ENCODE peak calls at places on chromosomes 1 and 21, in five cellular contexts. T, A, X, Y and N are unnamed samples.

GRCh38 chr1:11790880-11791715 is 14.7 kb downstream of the MTHFR start:
- DNase-seq in T (no peak), A (peak; percentile 82), X (peak; percentile 82), Y (peak; percentile 97), N (no peak)

GRCh38 chr1:227395391-227396028 is 77.2 kb upstream of the CDC42BPA start:
- DNase-seq in T (no peak), A (no peak), X (no peak), Y (no peak), N (no peak)

GRCh38 chr1:214248294-214249082 is 32.5 kb upstream of the SMYD2 start:
- DNase-seq in T (no peak), A (no peak), X (no peak), Y (no peak), N (no peak)

GRCh38 chr1:101592861-101593260 is 356.0 kb downstream of the S1PR1 start:
- DNase-seq in T (no peak), A (peak; percentile 23), X (no peak), Y (no peak), N (no peak)

GRCh38 chr1:246181244-246181643 is 325.8 kb downstream of the SMYD3 start:
- DNase-seq in T (no peak), A (no peak), X (no peak), Y (no peak), N (no peak)

GRCh38 chr1:176073524-176074157 is 133.4 kb downstream of the COP1 start:
- DNase-seq in T (peak; percentile 68), A (peak; percentile 75), X (peak; percentile 85), Y (peak; percentile 67), N (no peak)

GRCh38 chr1:65001238-65001792 is 35.0 kb upstream of the JAK1 start:
- DNase-seq in T (no peak), A (peak; percentile 73), X (peak; percentile 46), Y (peak; percentile 89), N (peak; percentile 32)

GRCh38 chr1:43783671-43784205 is 76.4 kb downstream of the ST3GAL3 start:
- DNase-seq in T (peak; percentile 18), A (no peak), X (no peak), Y (no peak), N (no peak)

GRCh38 chr1:230832466-230832865 is 35.9 kb downstream of the C1orf198 start:
- DNase-seq in T (no peak), A (no peak), X (no peak), Y (no peak), N (no peak)

GRCh38 chr1:53619088-53619810 is 119.7 kb downstream of the GLIS1 start:
- DNase-seq in T (no peak), A (no peak), X (no peak), Y (no peak), N (no peak)

GRCh38 chr21:46069166-46069565 is 28.7 kb upstream of the COL6A2 start:
- DNase-seq in T (no peak), A (no peak), X (no peak), Y (no peak), N (no peak)

GRCh38 chr1:38508272-38508671 is 351.3 kb downstream of the RRAGC start:
- DNase-seq in T (no peak), A (no peak), X (no peak), Y (no peak), N (no peak)

GRCh38 chr1:1554926-1555915 is 14.8 kb upstream of the TMEM240 start:
- DNase-seq in T (peak; percentile 87), A (peak; percentile 86), X (no peak), Y (no peak), N (no peak)

GRCh38 chr21:36656138-36656537 is 42.8 kb upstream of the SIM2 start:
- DNase-seq in T (no peak), A (no peak), X (no peak), Y (no peak), N (no peak)

GRCh38 chr1:116329524-116330341 is 43.3 kb upstream of the ATP1A1 start:
- DNase-seq in T (no peak), A (no peak), X (no peak), Y (no peak), N (no peak)

GRCh38 chr1:61157420-61157987 is 75.1 kb downstream of the NFIA start:
- DNase-seq in T (no peak), A (peak; percentile 77), X (no peak), Y (no peak), N (no peak)

GRCh38 chr1:53067886-53068285 is 5.9 kb downstream of the PODN start:
- DNase-seq in T (no peak), A (no peak), X (no peak), Y (no peak), N (no peak)

GRCh38 chr1:85850238-85850637 is 142.0 kb upstream of the ZNHIT6 start:
- DNase-seq in T (no peak), A (peak; percentile 84), X (no peak), Y (no peak), N (no peak)

GRCh38 chr1:147630447-147630846 is 39.9 kb downstream of the ACP6 start:
- DNase-seq in T (peak; percentile 33), A (no peak), X (no peak), Y (no peak), N (peak; percentile 37)

GRCh38 chr1:174174461-174175329 is 15.4 kb downstream of the RABGAP1L start:
- DNase-seq in T (no peak), A (no peak), X (no peak), Y (no peak), N (no peak)

GRCh38 chr1:44924835-44925464 is 61.4 kb downstream of the EIF2B3 start:
- DNase-seq in T (no peak), A (peak; percentile 87), X (peak; percentile 17), Y (no peak), N (no peak)

GRCh38 chr1:36369472-36369871 is 16.3 kb downstream of the STK40 start:
- DNase-seq in T (no peak), A (no peak), X (no peak), Y (no peak), N (no peak)

GRCh38 chr1:229508823-229509337 is 739 bp upstream of the NUP133 start:
- DNase-seq in T (no peak), A (no peak), X (no peak), Y (no peak), N (no peak)

GRCh38 chr1:37797750-37798345 is 4.2 kb downstream of the MANEAL start:
- DNase-seq in T (no peak), A (peak; percentile 57), X (no peak), Y (no peak), N (no peak)

GRCh38 chr1:117942293-117942692 is 12.8 kb downstream of the WDR3 start:
- DNase-seq in T (no peak), A (no peak), X (no peak), Y (no peak), N (no peak)

GRCh38 chr1:204166237-204166636 is at the start of gene REN:
- DNase-seq in T (no peak), A (no peak), X (no peak), Y (no peak), N (no peak)

DNA sequence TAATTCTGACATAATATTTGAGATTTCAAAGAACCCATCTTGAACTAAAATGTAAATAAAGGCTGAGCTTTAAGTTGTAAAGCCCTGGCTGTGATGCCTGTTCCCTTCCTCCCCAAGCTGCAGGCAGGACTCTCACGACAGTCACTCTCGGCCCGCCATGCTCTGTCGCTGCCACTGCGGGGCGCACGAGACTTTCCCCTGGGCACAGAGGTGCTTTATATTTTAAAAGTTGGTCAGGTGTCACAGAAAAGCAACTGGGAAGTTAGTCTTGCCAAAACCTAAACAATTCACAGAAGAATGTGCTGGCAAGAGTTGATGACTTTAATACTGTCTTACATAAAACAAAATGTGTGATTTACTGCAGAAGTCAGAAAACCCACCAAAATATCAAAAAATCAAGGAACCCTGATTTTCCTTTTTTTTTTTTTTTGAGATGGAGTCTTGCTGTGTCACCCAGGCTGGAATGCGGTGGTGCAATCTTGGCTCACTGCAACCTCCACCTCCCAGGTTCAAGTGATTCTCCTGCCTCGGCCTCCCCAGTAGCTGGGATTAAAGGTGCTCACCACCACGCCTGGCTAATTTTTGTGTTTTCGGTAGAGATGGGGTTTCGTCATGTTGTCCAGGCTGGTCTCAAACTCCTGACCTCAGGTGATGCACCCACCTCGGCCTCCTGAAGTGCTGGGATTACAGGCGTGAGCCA is 10.7 kb downstream of the LRRC47 start:
- DNase-seq in T (no peak), A (no peak), X (peak; percentile 53), Y (no peak), N (peak; percentile 67)
- TF ChIP-seq CTCF in T (peak; percentile 13), A (peak; percentile 53), X (no peak), Y (no peak), N (peak; percentile 43)

DNA sequence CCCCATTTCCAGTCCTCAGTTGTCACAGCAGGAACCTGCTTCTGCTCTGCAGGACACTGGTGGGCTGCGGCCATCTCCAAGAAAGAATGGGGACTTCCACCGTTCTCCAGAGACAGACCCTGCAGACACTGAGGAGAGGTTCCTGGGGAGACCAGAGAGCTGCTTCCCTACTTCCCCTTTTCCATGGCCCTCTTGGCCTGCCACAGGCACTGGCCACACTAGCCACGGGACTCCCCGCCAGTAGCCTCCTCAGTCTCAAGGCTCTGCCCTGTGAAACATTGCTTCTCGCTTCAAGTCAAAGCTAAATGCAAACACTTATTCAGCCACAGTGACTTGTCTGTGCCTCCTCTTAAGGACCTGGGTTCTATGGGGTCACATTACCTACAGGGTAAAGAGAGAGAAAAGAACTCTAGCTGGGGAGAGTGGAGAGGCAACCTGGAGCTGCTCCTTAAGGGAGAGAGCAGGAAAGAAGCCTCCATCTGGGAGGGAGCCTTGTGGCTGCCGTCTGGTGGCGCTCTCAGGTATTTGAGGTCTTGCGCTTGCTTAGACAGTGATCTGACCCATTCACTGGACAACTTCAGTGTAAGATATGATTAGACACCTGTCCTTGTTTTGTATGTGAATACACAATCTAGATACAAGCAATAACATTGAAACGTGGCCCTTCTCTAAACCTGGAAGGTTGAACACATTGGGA is 5.4 kb upstream of the SLAMF8 start:
- DNase-seq in T (no peak), A (no peak), X (no peak), Y (no peak), N (peak; percentile 78)
- TF ChIP-seq CTCF in T (no peak), A (no peak), X (no peak), Y (no peak), N (peak; percentile 69)

GRCh38 chr1:110221119-110221518 is 11.0 kb downstream of the KCNC4 start:
- DNase-seq in T (no peak), A (no peak), X (no peak), Y (no peak), N (no peak)

GRCh38 chr1:110216844-110217444 is 6.8 kb downstream of the KCNC4 start:
- DNase-seq in T (no peak), A (no peak), X (no peak), Y (no peak), N (no peak)

GRCh38 chr1:110218137-110218536 is 8.0 kb downstream of the KCNC4 start:
- DNase-seq in T (no peak), A (no peak), X (no peak), Y (no peak), N (no peak)

GRCh38 chr1:110220324-110220723 is 10.2 kb downstream of the KCNC4 start:
- DNase-seq in T (no peak), A (no peak), X (no peak), Y (no peak), N (no peak)

DNA sequence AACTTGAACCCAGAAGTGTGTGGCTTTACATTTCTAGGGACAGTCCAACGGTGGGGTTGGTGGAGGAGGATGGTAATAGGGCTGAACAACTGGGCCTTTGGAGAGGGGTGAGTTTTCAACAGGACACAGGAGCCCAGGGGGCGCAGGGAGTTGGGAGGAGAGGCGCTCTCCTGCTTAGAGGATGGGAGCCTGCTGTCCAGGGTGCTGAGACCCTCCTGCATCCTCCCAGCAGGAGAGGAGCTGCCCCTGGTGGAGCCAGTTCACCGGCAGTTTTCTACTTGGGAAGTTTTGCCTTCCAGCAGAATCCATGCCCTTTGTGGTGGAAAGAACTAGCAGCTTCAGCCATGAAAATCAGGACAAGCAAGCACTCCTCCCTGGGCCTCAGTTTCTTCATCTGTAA is 8.6 kb downstream of the KCNC4 start:
- DNase-seq in T (no peak), A (no peak), X (no peak), Y (no peak), N (no peak)
- TF ChIP-seq CTCF in T (no peak), A (no peak), X (no peak), Y (no peak), N (no peak)

GRCh38 chr1:172292840-172293239 is 127.6 kb upstream of the C1orf105 start:
- DNase-seq in T (no peak), A (no peak), X (no peak), Y (no peak), N (no peak)
- TF ChIP-seq CTCF in T (no peak), A (no peak), X (no peak), Y (no peak), N (no peak)